ENCODE peak calls at places on chromosomes 6 and 20, in eight cellular contexts. B is left lung; A is stimulated activated naive CD4-positive, alpha-beta T cell; Z is EL; O is endodermal cell; Q is aorta; G is Karpas-422; V is stimulated activated CD4-positive, alpha-beta T cell treated with anti-CD3 and anti-CD28 coated beads, Interleukin-1b, Interleukin-23, amount 100 ng/mL, for 24 hours. N is an unnamed sample.

GRCh38 chr6:169847141-169847674 is 95.8 kb downstream of the ERMARD start:
- DNase-seq in G (no peak), A (no peak), O (peak), V (no peak), Q (no peak), B (no peak), Z (no peak), N (no peak)

GRCh38 chr6:135853986-135854385 is 2.5 kb downstream of the PDE7B start:
- DNase-seq in Q (no peak), Z (no peak), B (no peak), G (no peak), A (no peak), O (no peak), V (no peak), N (no peak)

GRCh38 chr6:24547243-24547642 is 52.5 kb downstream of the ALDH5A1 start:
- DNase-seq in Q (no peak), B (no peak), Z (peak), O (peak), V (no peak), G (peak), A (peak), N (peak)

GRCh38 chr20:53773792-53774371 is 180.2 kb upstream of the ZNF217 start:
- DNase-seq in B (no peak), Z (peak), A (no peak), Q (no peak), V (no peak), G (no peak), O (no peak), N (no peak)

GRCh38 chr6:151948007-151948745 is 140.7 kb downstream of the ESR1 start:
- DNase-seq in A (no peak), V (no peak), Z (peak), Q (no peak), O (no peak), G (peak), B (no peak), N (no peak)

GRCh38 chr6:27545271-27546046 is 72.6 kb upstream of the ZNF184 start:
- DNase-seq in A (no peak), G (no peak), O (peak), V (no peak), Q (no peak), B (no peak), Z (peak), N (no peak)

GRCh38 chr20:10763117-10763516 is 89.3 kb upstream of the JAG1 start:
- DNase-seq in B (no peak), Q (no peak), G (no peak), V (no peak), A (no peak), Z (peak), O (no peak), N (no peak)

GRCh38 chr6:121901432-121901831 is 466.0 kb downstream of the GJA1 start:
- DNase-seq in Z (no peak), A (no peak), B (no peak), G (no peak), Q (no peak), O (no peak), V (no peak), N (no peak)

GRCh38 chr6:36273067-36273466 is 3.2 kb downstream of the PNPLA1 start:
- DNase-seq in B (no peak), A (no peak), Q (no peak), G (no peak), O (no peak), Z (no peak), V (no peak), N (no peak)

GRCh38 chr20:13333793-13334192 is 112.7 kb downstream of the ISM1 start:
- DNase-seq in V (no peak), Z (no peak), B (no peak), G (no peak), A (no peak), O (no peak), Q (no peak), N (no peak)

GRCh38 chr6:109236140-109237081 is 141.1 kb downstream of the CEP57L1 start:
- DNase-seq in O (peak), B (peak), Q (no peak), A (no peak), Z (no peak), G (peak), V (no peak), N (peak)

GRCh38 chr6:105733556-105734162 is 330.8 kb upstream of the PREP start:
- DNase-seq in Z (peak), G (peak), V (no peak), B (no peak), O (no peak), Q (no peak), A (no peak), N (no peak)

GRCh38 chr20:14477125-14477524 is 139.7 kb upstream of the FLRT3 start:
- DNase-seq in B (no peak), A (no peak), V (no peak), G (no peak), Z (peak), O (no peak), Q (no peak), N (no peak)

GRCh38 chr20:32681175-32682084 is 7.7 kb upstream of the C20orf203 start:
- DNase-seq in B (no peak), G (no peak), V (no peak), Q (no peak), O (peak), Z (peak), A (no peak), N (no peak)

GRCh38 chr6:54598787-54599309 is 247.7 kb upstream of the FAM83B start:
- DNase-seq in G (no peak), Q (no peak), A (no peak), B (no peak), Z (no peak), O (no peak), V (no peak), N (no peak)

GRCh38 chr20:43720007-43720406 is 6.8 kb downstream of the GTSF1L start:
- DNase-seq in A (no peak), Z (no peak), B (no peak), O (no peak), G (no peak), Q (no peak), V (no peak), N (no peak)

GRCh38 chr20:63177134-63177784 is 38.7 kb downstream of the YTHDF1 start:
- DNase-seq in O (peak), B (no peak), Q (no peak), A (peak), Z (no peak), G (no peak), V (no peak), N (no peak)